ENCODE peak calls at places on chromosome 21, in ten cellular contexts. C is HCT116; Z is HFF-Myc; P is germinal center; S is naive thymus-derived CD4-positive, alpha-beta T cell; X is stimulated activated CD4-positive, alpha-beta T cell treated with anti-CD3 and anti-CD28 coated beads, Interleukin-15, amount 100 ng/mL, for 1 hour; B is right cardiac atrium; D is substantia nigra; L is left ventricle myocardium inferior; Y is endothelial cell. E is an unnamed sample.
A peak's percentile ranks its signal among the peaks of the same experiment; 100 is the strongest.

GRCh38 chr21:41967708-41968107 is 13.9 kb upstream of the C2CD2 start:
- DNase-seq in C (no peak), Z (no peak), P (no peak), S (no peak), X (no peak), B (no peak), D (no peak), L (no peak), Y (no peak), E (no peak)

GRCh38 chr21:44951186-44951915 is 11.5 kb downstream of the SLX9 start:
- DNase-seq in C (no peak), Z (no peak), P (no peak), S (no peak), X (no peak), B (peak; percentile 50), D (no peak), L (peak; percentile 19), Y (no peak), E (no peak)

GRCh38 chr21:28832013-28832714 is 160.5 kb downstream of the LTN1 start:
- DNase-seq in C (no peak), Z (no peak), P (no peak), S (peak; percentile 52), X (no peak), B (no peak), D (no peak), L (no peak), Y (no peak), E (no peak)

GRCh38 chr21:45304945-45305344 is 17.2 kb upstream of the POFUT2 start:
- DNase-seq in C (no peak), Z (no peak), P (no peak), S (no peak), X (peak; percentile 18), B (peak; percentile 40), D (no peak), L (peak; percentile 16), Y (no peak), E (peak; percentile 40)

GRCh38 chr21:34092241-34092921 is 19.0 kb downstream of the MRPS6 start:
- DNase-seq in C (no peak), Z (no peak), P (no peak), S (peak; percentile 29), X (no peak), B (no peak), D (no peak), L (no peak), Y (no peak), E (no peak)

GRCh38 chr21:31142600-31142999 is 104.3 kb upstream of the KRTAP19-8 start:
- DNase-seq in C (no peak), Z (no peak), P (no peak), S (peak; percentile 57), X (no peak), B (no peak), D (no peak), L (no peak), Y (peak; percentile 21), E (no peak)

GRCh38 chr21:33290441-33290840 is 24.3 kb downstream of the IL10RB start:
- DNase-seq in C (no peak), Z (no peak), P (no peak), S (no peak), X (no peak), B (no peak), D (no peak), L (no peak), Y (no peak), E (peak; percentile 32)

GRCh38 chr21:40936771-40937261 is 89.9 kb upstream of the DSCAM start:
- DNase-seq in C (no peak), Z (no peak), P (no peak), S (no peak), X (no peak), B (no peak), D (no peak), L (no peak), Y (no peak), E (no peak)

GRCh38 chr21:37155216-37155615 is 82.2 kb downstream of the TTC3 start:
- DNase-seq in C (no peak), Z (no peak), P (no peak), S (no peak), X (no peak), B (no peak), D (no peak), L (no peak), Y (no peak), E (no peak)

GRCh38 chr21:42461881-42462877 is 33.8 kb downstream of the RSPH1 start:
- DNase-seq in C (no peak), Z (no peak), P (peak; percentile 31), S (no peak), X (no peak), B (no peak), D (no peak), L (no peak), Y (no peak), E (no peak)

GRCh38 chr21:46562964-46563607 is 41.8 kb downstream of the S100B start:
- DNase-seq in C (no peak), Z (no peak), P (no peak), S (no peak), X (no peak), B (peak; percentile 46), D (no peak), L (no peak), Y (no peak), E (no peak)

GRCh38 chr21:46256501-46256994 is 28.0 kb upstream of the LSS start:
- DNase-seq in C (no peak), Z (no peak), P (no peak), S (no peak), X (no peak), B (no peak), D (no peak), L (peak; percentile 67), Y (no peak), E (no peak)

GRCh38 chr21:39088831-39089380 is 94.3 kb downstream of the PSMG1 start:
- DNase-seq in C (no peak), Z (no peak), P (no peak), S (no peak), X (no peak), B (no peak), D (no peak), L (no peak), Y (no peak), E (no peak)

GRCh38 chr21:42818328-42818749 is 61.0 kb downstream of the WDR4 start:
- DNase-seq in C (peak; percentile 33), Z (no peak), P (peak; percentile 51), S (peak; percentile 62), X (peak; percentile 50), B (peak; percentile 85), D (no peak), L (peak; percentile 63), Y (peak; percentile 61), E (peak; percentile 63)

GRCh38 chr21:45592208-45592619 is 50.0 kb upstream of the SLC19A1 start:
- DNase-seq in C (no peak), Z (no peak), P (peak; percentile 58), S (peak; percentile 90), X (peak; percentile 53), B (no peak), D (no peak), L (no peak), Y (no peak), E (no peak)

GRCh38 chr21:37368536-37369279 is 2.1 kb downstream of the DYRK1A start:
- DNase-seq in C (no peak), Z (no peak), P (no peak), S (no peak), X (no peak), B (no peak), D (no peak), L (no peak), Y (no peak), E (no peak)

GRCh38 chr21:24826822-24827221 is 780.5 kb downstream of the MRPL39 start:
- DNase-seq in C (no peak), Z (no peak), P (no peak), S (no peak), X (no peak), B (no peak), D (no peak), L (no peak), Y (no peak), E (no peak)

GRCh38 chr21:42545317-42545716 is 31.7 kb downstream of the SLC37A1 start:
- DNase-seq in C (no peak), Z (no peak), P (no peak), S (no peak), X (no peak), B (no peak), D (no peak), L (no peak), Y (no peak), E (no peak)

GRCh38 chr21:45207839-45208626 is 79.7 kb downstream of the POFUT2 start:
- DNase-seq in C (no peak), Z (no peak), P (no peak), S (no peak), X (no peak), B (no peak), D (no peak), L (no peak), Y (no peak), E (no peak)

GRCh38 chr21:44085491-44086321 is 21.5 kb upstream of the PWP2 start:
- DNase-seq in C (no peak), Z (no peak), P (no peak), S (no peak), X (no peak), B (no peak), D (peak; percentile 50), L (peak; percentile 36), Y (no peak), E (no peak)

GRCh38 chr21:32921632-32922230 is 104.0 kb upstream of the OLIG2 start:
- DNase-seq in C (peak; percentile 29), Z (no peak), P (peak; percentile 16), S (no peak), X (no peak), B (no peak), D (no peak), L (no peak), Y (peak; percentile 48), E (no peak)

GRCh38 chr21:31372176-31372765 is 28.2 kb upstream of the TIAM1 start:
- DNase-seq in C (peak; percentile 58), Z (no peak), P (no peak), S (no peak), X (no peak), B (no peak), D (no peak), L (no peak), Y (no peak), E (no peak)

GRCh38 chr21:34702341-34702807 is 33.6 kb downstream of the CLIC6 start:
- DNase-seq in C (no peak), Z (peak; percentile 48), P (no peak), S (no peak), X (no peak), B (peak; percentile 78), D (no peak), L (no peak), Y (no peak), E (no peak)

GRCh38 chr21:37452222-37452621 is 85.6 kb downstream of the DYRK1A start:
- DNase-seq in C (no peak), Z (peak; percentile 35), P (no peak), S (no peak), X (no peak), B (peak; percentile 51), D (no peak), L (peak; percentile 31), Y (no peak), E (no peak)

GRCh38 chr21:14010729-14011128 is 200.0 kb downstream of the LIPI start:
- DNase-seq in C (no peak), Z (no peak), P (no peak), S (no peak), X (no peak), B (no peak), D (no peak), L (no peak), Y (no peak), E (no peak)

GRCh38 chr21:21612446-21612845 is 614.2 kb downstream of the NCAM2 start:
- DNase-seq in C (no peak), Z (peak; percentile 40), P (no peak), S (no peak), X (no peak), B (no peak), D (no peak), L (no peak), Y (no peak), E (no peak)